ENCODE peak calls at places on chromosomes 4 and X, in eight cellular contexts. U, O, L, E, M, C, D and T are unnamed samples.

GRCh38 chr4:82799006-82799881 is 648 bp upstream of the SCD5 start:
- DNase-seq in U (no peak), O (no peak), L (peak; percentile 44), E (no peak), M (no peak), C (no peak), D (no peak), T (no peak)

GRCh38 chrX:131977619-131978018 is 45.5 kb upstream of the STK26 start:
- DNase-seq in U (no peak), O (no peak), L (no peak), E (no peak), M (no peak), C (no peak), D (no peak), T (no peak)

GRCh38 chrX:45803383-45803921 is 602.8 kb upstream of the DIPK2B start:
- DNase-seq in U (no peak), O (no peak), L (no peak), E (no peak), M (peak; percentile 95), C (no peak), D (peak; percentile 91), T (no peak)

GRCh38 chr4:112060212-112060611 is 85.0 kb upstream of the FAM241A start:
- DNase-seq in U (no peak), O (no peak), L (peak; percentile 13), E (no peak), M (no peak), C (no peak), D (peak; percentile 32), T (no peak)

GRCh38 chr4:32840461-32841189 is 2120.5 kb downstream of the PCDH7 start:
- DNase-seq in U (no peak), O (no peak), L (no peak), E (no peak), M (no peak), C (no peak), D (no peak), T (no peak)

GRCh38 chr4:38004062-38004461 is 43.9 kb downstream of the PTTG2 start:
- DNase-seq in U (no peak), O (no peak), L (no peak), E (no peak), M (peak; percentile 71), C (no peak), D (no peak), T (no peak)

GRCh38 chr4:7647932-7648812 is 213.4 kb upstream of the PSAPL1 start:
- DNase-seq in U (no peak), O (no peak), L (no peak), E (no peak), M (peak; percentile 68), C (peak; percentile 37), D (peak; percentile 88), T (no peak)

GRCh38 chr4:170089274-170089742 is 448 bp downstream of the AADAT start:
- DNase-seq in U (no peak), O (no peak), L (peak; percentile 64), E (peak; percentile 56), M (peak; percentile 61), C (no peak), D (no peak), T (no peak)

GRCh38 chr4:163003979-163004378 is 162.7 kb downstream of the NAF1 start:
- DNase-seq in U (no peak), O (no peak), L (no peak), E (no peak), M (no peak), C (no peak), D (no peak), T (no peak)

DNA sequence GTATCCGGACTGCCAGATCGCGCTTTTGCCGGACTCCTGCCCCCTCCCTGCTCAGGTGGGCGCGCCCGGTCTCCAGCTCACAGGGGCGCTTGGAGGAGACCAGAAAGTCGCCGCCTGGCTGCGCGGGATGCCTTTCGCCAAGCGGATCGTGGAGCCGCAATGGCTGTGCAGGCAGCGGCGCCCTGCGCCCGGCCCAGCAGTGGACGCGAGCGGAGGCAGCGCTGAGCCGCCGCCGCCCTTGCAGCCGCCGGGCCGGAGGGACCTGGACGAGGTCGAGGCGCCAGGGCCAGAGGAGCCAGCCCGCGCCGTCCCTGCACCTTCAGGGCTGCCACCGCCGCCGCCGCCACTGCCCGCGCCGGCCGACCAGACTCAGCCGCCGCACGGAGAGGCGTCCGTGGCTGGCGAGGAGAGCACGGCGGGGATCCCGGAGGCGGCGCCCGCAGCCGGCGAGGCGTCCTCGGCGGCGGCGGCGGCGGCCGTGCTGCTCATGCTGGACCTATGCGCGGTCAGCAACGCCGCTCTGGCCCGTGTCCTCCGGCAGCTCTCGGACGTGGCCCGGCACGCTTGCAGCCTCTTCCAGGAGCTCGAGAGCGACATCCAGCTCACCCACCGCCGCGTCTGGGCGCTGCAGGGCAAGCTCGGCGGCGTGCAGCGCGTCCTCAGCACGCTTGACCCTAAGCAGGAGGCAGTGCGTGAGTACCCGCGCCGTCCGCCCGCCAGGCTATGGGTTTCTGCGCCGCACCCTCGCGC is 806 bp downstream of the NHS start:
- DNase-seq in U (no peak), O (no peak), L (peak; percentile 64), E (peak; percentile 24), M (peak; percentile 43), C (peak; percentile 20), D (no peak), T (no peak)
- H3K4me3 ChIP-seq in U (peak overlapping the region; percentile 62), O (peak overlapping the region; percentile 78), L (peak overlapping the region; percentile 59), E (peak overlapping the region; percentile 63), M (peak overlapping the region; percentile 69), C (peak overlapping the region; percentile 74), D (no peak overlapping the region), T (peak overlapping the region; percentile 79)

GRCh38 chr4:24003476-24003875 is 113.6 kb upstream of the PPARGC1A start:
- DNase-seq in U (no peak), O (no peak), L (no peak), E (no peak), M (peak; percentile 9), C (no peak), D (no peak), T (no peak)

GRCh38 chr4:24002641-24002966 is 112.8 kb upstream of the PPARGC1A start:
- DNase-seq in U (no peak), O (no peak), L (no peak), E (no peak), M (no peak), C (no peak), D (no peak), T (no peak)

GRCh38 chr4:24001486-24001885 is 111.6 kb upstream of the PPARGC1A start:
- DNase-seq in U (no peak), O (no peak), L (no peak), E (no peak), M (no peak), C (no peak), D (no peak), T (no peak)

GRCh38 chr4:24001945-24002640 is 112.2 kb upstream of the PPARGC1A start:
- DNase-seq in U (no peak), O (no peak), L (no peak), E (no peak), M (peak; percentile 82), C (no peak), D (no peak), T (no peak)

DNA sequence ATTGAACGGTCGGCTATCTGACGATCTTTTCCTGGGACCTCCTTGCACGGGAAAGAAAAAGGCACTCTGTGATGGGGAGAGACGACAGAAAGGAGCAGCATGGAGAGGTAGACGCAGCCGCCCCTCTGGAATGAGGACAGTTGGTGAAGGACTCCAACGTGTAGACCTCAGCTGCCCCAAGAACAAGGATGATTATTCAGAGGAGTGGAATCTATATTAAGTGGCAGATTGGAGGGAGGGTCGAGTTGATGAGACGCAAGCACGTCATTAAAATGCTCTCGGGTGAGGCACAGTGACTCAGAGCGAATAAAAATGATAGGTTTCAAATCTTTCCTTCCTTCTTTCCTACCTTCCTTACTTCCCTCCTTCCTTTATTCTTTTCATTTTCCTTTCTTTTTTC is 109.9 kb upstream of the PPARGC1A start:
- DNase-seq in U (no peak), O (no peak), L (no peak), E (no peak), M (peak; percentile 65), C (no peak), D (no peak), T (no peak)
- TF ChIP-seq CTCF in U (no peak), O (no peak), L (no peak), E (no peak), M (no peak), C (no peak), D (no peak), T (no peak)

DNA sequence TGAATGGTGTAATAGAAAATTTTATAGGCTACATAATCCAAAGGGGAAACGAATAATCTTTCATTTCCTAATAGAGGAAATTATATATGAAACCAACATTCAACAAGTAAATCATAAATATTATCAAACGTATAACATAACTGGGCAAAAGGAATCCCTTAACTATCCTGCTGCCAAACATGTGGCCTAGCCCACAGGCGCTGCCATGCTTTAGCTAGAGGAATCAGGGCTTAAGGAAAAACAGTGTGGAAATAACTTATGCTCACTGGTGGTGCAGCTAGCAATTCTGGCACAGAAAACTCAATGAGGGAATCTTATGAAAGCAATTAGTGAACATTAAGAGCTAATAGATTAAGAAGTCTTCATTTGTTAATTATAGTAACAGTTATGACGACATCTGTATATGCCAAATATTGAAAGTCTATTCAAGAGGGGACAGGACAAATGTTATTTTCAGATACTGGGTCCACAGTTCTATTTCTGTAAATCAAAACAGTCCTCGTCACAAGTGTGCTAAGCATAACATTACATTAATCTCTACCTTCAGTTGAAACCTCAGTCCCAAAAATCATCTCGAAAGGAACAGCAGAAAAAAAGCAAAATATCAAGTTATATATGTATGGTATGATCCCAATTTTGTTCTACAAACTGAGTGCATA is 70.5 kb downstream of the APBB2 start:
- DNase-seq in U (no peak), O (no peak), L (no peak), E (no peak), M (peak; percentile 53), C (no peak), D (no peak), T (no peak)
- H3K4me3 ChIP-seq in U (peak overlapping the region; percentile 11), O (peak overlapping the region; percentile 60), L (peak overlapping the region; percentile 23), E (no peak overlapping the region), M (peak overlapping the region; percentile 51), C (peak overlapping the region; percentile 16), D (no peak overlapping the region), T (peak overlapping the region; percentile 39)

GRCh38 chr4:180617203-180617602 is 1626.0 kb upstream of the TENM3 start:
- DNase-seq in U (no peak), O (no peak), L (no peak), E (peak; percentile 31), M (peak; percentile 49), C (no peak), D (peak; percentile 21), T (no peak)

GRCh38 chr4:180618396-180618795 is 1624.8 kb upstream of the TENM3 start:
- DNase-seq in U (no peak), O (no peak), L (no peak), E (no peak), M (peak; percentile 78), C (no peak), D (peak; percentile 9), T (no peak)

GRCh38 chr4:180610317-180610716 is 1632.9 kb upstream of the TENM3 start:
- DNase-seq in U (no peak), O (no peak), L (no peak), E (no peak), M (peak; percentile 66), C (no peak), D (no peak), T (no peak)

DNA sequence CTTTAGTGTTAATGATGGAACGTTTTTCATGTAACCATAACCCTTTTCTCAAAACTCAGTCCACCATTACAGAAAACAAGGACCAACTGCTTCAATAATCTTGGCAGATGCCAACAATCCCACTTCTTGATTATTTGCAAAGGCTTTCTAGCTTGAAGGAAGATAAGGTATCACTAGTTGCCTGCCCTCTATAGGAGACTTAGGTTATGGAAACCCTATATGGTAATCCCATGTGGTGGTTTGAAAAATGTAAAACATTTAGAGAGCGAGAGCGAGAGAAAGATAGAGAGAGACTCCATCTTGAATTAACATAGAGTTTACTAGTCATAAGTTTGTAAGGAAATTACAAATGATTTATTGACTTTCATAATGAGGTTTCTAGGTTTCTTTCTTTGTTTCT is 1627.5 kb upstream of the TENM3 start:
- DNase-seq in U (no peak), O (no peak), L (no peak), E (no peak), M (no peak), C (no peak), D (peak; percentile 2), T (no peak)
- TF ChIP-seq CTCF in U (no peak), O (no peak), L (no peak), E (peak; percentile 58), M (no peak), C (no peak), D (no peak), T (no peak)